ENCODE peak calls at places on chromosomes 12 and 14, in ten cellular contexts. C, K, O, J, E, F, I, W, X and N are unnamed samples.

GRCh38 chr12:93370947-93371346 is 6.8 kb upstream of the NUDT4 start:
- DNase-seq in C (no peak), K (no peak), O (no peak), J (no peak), E (no peak), F (no peak), I (no peak), W (peak; percentile 71), X (no peak), N (no peak)

GRCh38 chr14:50501642-50502041 is 30.7 kb downstream of the MAP4K5 start:
- DNase-seq in C (no peak), K (peak; percentile 87), O (no peak), J (no peak), E (no peak), F (peak; percentile 30), I (no peak), W (no peak), X (no peak), N (no peak)

GRCh38 chr12:114995891-114996290 is 311.9 kb upstream of the TBX3 start:
- DNase-seq in C (no peak), K (peak; percentile 23), O (no peak), J (no peak), E (no peak), F (no peak), I (no peak), W (no peak), X (no peak), N (no peak)

GRCh38 chr14:89201645-89202044 is 215.4 kb downstream of the FOXN3 start:
- DNase-seq in C (peak; percentile 23), K (no peak), O (no peak), J (no peak), E (no peak), F (no peak), I (no peak), W (no peak), X (no peak), N (no peak)

GRCh38 chr12:121932176-121932536 is 13.8 kb downstream of the CFAP251 start:
- DNase-seq in C (no peak), K (no peak), O (no peak), J (no peak), E (no peak), F (no peak), I (no peak), W (no peak), X (no peak), N (no peak)

GRCh38 chr14:105217764-105218163 is 30.6 kb upstream of the BTBD6 start:
- DNase-seq in C (no peak), K (no peak), O (no peak), J (no peak), E (no peak), F (no peak), I (no peak), W (no peak), X (no peak), N (no peak)

GRCh38 chr12:71128191-71128590 is 29.6 kb downstream of the TSPAN8 start:
- DNase-seq in C (no peak), K (no peak), O (no peak), J (no peak), E (no peak), F (no peak), I (no peak), W (no peak), X (no peak), N (no peak)

GRCh38 chr14:94427016-94427613 is 25.5 kb downstream of the SERPINA11 start:
- DNase-seq in C (no peak), K (no peak), O (no peak), J (no peak), E (no peak), F (no peak), I (no peak), W (no peak), X (no peak), N (no peak)

GRCh38 chr12:52044284-52044983 is 6.8 kb upstream of the NR4A1 start:
- DNase-seq in C (no peak), K (no peak), O (no peak), J (no peak), E (no peak), F (peak; percentile 91), I (no peak), W (no peak), X (no peak), N (no peak)

GRCh38 chr14:100532916-100533630 is 54.1 kb downstream of the BEGAIN start:
- DNase-seq in C (peak; percentile 2), K (no peak), O (no peak), J (no peak), E (no peak), F (peak; percentile 46), I (no peak), W (no peak), X (no peak), N (peak; percentile 14)

GRCh38 chr12:219891-220352 is 6.0 kb upstream of the SLC6A12 start:
- DNase-seq in C (peak; percentile 76), K (peak; percentile 52), O (peak; percentile 8), J (no peak), E (peak; percentile 27), F (peak; percentile 66), I (peak; percentile 77), W (peak; percentile 99), X (peak; percentile 87), N (no peak)